ENCODE peak calls at places on chromosomes 4 and X, in four cellular contexts. H is left lung, T is cardiac muscle cell, Z is WERI-Rb-1. B is an unnamed sample. For H3K9me3 and H3K36me3, the result is how much of the 10 kb centered on the place peaks cover.

GRCh38 chr4:101205878-101206277 is 141.4 kb downstream of the PPP3CA start:
- DNase-seq in H (no peak), T (peak), Z (no peak), B (no peak)

GRCh38 chr4:39029752-39030694 is 2.2 kb downstream of the TMEM156 start:
- DNase-seq in H (no peak), T (no peak), Z (no peak), B (no peak)

GRCh38 chr4:102815981-102816380 is 11.4 kb downstream of the UBE2D3 start:
- DNase-seq in H (no peak), T (peak), Z (no peak), B (no peak)

GRCh38 chr4:6873792-6874461 is 35.7 kb upstream of the TBC1D14 start:
- DNase-seq in H (peak), T (peak), Z (peak), B (no peak)

GRCh38 chrX:77937291-77937690 is 26.8 kb downstream of the ATP7A start:
- DNase-seq in H (no peak), T (peak), Z (no peak), B (no peak)

GRCh38 chrX:57286507-57287251 is at the start of gene FAAH2:
- DNase-seq in H (peak), T (no peak), Z (no peak), B (no peak)

GRCh38 chr4:185457136-185457535 is 14.4 kb downstream of the CCDC110 start:
- DNase-seq in H (no peak), T (no peak), Z (peak), B (no peak)

GRCh38 chr4:75653845-75654503 is 19.2 kb downstream of the G3BP2 start:
- DNase-seq in H (no peak), T (peak), Z (no peak), B (no peak)

GRCh38 chr4:142318280-142318679 is 527.8 kb downstream of the INPP4B start:
- DNase-seq in H (no peak), T (no peak), Z (no peak), B (no peak)

GRCh38 chrX:133482345-133483041 is 67.2 kb upstream of the GPC4 start:
- DNase-seq in H (no peak), T (peak), Z (no peak), B (no peak)

GRCh38 chr4:2799444-2799911 is 6.6 kb downstream of the SH3BP2 start:
- DNase-seq in H (peak), T (no peak), Z (no peak), B (peak)

GRCh38 chr4:89111833-89112563 is 665 bp downstream of the TIGD2 start:
- DNase-seq in H (peak), T (peak), Z (no peak), B (no peak)

GRCh38 chr4:170035231-170035630 is 9.0 kb upstream of the MFAP3L start:
- DNase-seq in H (no peak), T (no peak), Z (no peak), B (no peak)

GRCh38 chrX:103573205-103573604 is 12.1 kb upstream of the TCEAL4 start:
- DNase-seq in H (no peak), T (no peak), Z (no peak), B (no peak)

GRCh38 chr4:87502580-87503238 is 26.5 kb downstream of the SPARCL1 start:
- DNase-seq in H (no peak), T (peak), Z (no peak), B (no peak)

GRCh38 chr4:87505862-87506261 is 23.3 kb downstream of the SPARCL1 start:
- DNase-seq in H (no peak), T (no peak), Z (peak), B (no peak)

GRCh38 chr4:87510747-87511146 is 18.4 kb downstream of the SPARCL1 start:
- DNase-seq in H (no peak), T (no peak), Z (no peak), B (no peak)

GRCh38 chr4:87511500-87511899 is 17.7 kb downstream of the SPARCL1 start:
- DNase-seq in H (no peak), T (no peak), Z (no peak), B (no peak)

DNA sequence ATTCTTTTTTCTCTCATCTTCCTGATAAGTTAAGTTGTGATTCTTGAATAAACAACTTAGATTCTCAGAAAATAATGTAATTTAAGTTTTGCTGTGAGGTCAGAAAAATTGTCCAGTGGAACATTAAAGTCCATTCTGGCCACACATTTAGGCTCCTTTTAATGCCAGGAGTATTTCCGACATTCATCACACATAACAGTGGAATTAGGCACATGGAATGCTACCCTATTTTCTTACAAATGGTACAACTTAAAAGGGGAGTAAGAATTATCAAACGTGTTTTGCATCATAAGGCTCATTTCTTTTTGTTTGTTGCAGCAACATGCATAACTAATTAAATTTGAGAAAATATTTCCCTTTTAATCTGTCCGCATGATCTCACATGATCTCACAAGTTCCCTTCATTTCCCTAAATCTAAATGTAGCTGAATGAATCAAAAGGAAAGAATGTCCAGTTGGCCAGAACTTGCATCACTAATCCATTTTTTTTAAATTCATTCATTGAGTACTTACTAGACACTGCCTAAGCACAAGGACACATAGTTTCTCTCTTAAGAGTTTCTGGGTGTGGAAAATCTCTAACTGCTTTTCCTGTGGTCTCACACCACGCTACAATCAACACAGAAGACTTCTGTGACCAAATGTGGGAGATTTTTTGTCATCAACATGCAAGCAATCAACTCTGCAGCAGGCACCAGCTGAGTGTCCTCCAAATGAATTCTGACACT is 22.0 kb downstream of the SPARCL1 start:
- DNase-seq in H (no peak), T (peak), Z (no peak), B (no peak)
- H3K9me3 ChIP-seq in H (under half), T (under half), Z (under half), B (under half)

GRCh38 chr4:88058295-88058694 is 50.9 kb downstream of the PKD2 start:
- DNase-seq in H (no peak), T (no peak), Z (no peak), B (no peak)

GRCh38 chr4:88060431-88060830 is 53.0 kb downstream of the PKD2 start:
- DNase-seq in H (no peak), T (peak), Z (no peak), B (no peak)

GRCh38 chr4:88062311-88062710 is 54.9 kb downstream of the PKD2 start:
- DNase-seq in H (no peak), T (no peak), Z (no peak), B (no peak)

GRCh38 chr4:88062843-88063242 is 55.4 kb downstream of the PKD2 start:
- DNase-seq in H (no peak), T (no peak), Z (no peak), B (no peak)

GRCh38 chr4:88059781-88060180 is 52.3 kb downstream of the PKD2 start:
- DNase-seq in H (no peak), T (no peak), Z (peak), B (no peak)
- H3K36me3 ChIP-seq in H (under half), T (under half), Z (under half), B (half or more)

DNA sequence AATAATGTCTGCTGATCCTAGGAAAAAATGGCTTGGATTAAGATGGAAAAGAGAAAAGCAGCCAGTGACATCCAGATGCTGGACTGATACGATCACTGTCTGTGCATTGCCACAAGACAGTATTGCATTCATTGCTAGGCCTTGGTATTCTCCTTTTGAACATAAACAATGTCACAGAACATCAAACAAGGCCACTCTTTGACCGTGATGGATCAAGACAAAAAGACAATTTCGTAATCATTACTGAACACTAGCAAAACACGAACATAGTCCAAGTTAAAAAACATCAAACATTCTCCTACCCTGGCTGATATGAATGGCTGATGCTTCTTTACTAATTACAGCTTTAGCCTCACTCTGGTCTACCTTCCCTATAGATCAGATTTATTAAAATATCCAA is 374.1 kb upstream of the CXorf51B start:
- DNase-seq in H (no peak), T (no peak), Z (no peak), B (no peak)
- H3K9me3 ChIP-seq in H (under half), T (under half), Z (under half), B (under half)

GRCh38 chr4:110629214-110629754 is 6.4 kb upstream of the PITX2 start:
- DNase-seq in H (no peak), T (no peak), Z (no peak), B (no peak)

GRCh38 chr4:110629780-110630500 is 7.1 kb upstream of the PITX2 start:
- DNase-seq in H (no peak), T (no peak), Z (no peak), B (no peak)

GRCh38 chr4:110626532-110627153 is 3.8 kb upstream of the PITX2 start:
- DNase-seq in H (no peak), T (no peak), Z (no peak), B (no peak)

GRCh38 chr4:110630621-110631402 is 7.9 kb upstream of the PITX2 start:
- DNase-seq in H (no peak), T (no peak), Z (no peak), B (no peak)

GRCh38 chr4:110628321-110629213 is 5.7 kb upstream of the PITX2 start:
- DNase-seq in H (no peak), T (no peak), Z (no peak), B (no peak)
- H3K36me3 ChIP-seq in H (under half), T (under half), Z (under half), B (under half)

GRCh38 chrX:66579219-66579618 is 59.7 kb downstream of the EDA2R start:
- DNase-seq in H (no peak), T (no peak), Z (no peak), B (no peak)
- H3K9me3 ChIP-seq in H (under half), T (under half), Z (under half), B (under half)

GRCh38 chr4:182642831-182643230 is 274.4 kb downstream of the DCTD start:
- DNase-seq in H (no peak), T (peak), Z (no peak), B (no peak)
- H3K36me3 ChIP-seq in H (under half), T (under half), Z (under half), B (under half)

GRCh38 chr4:115190529-115190928 is 77.1 kb upstream of the NDST4 start:
- DNase-seq in H (no peak), T (no peak), Z (no peak), B (no peak)
- H3K9me3 ChIP-seq in H (under half), T (under half), Z (under half), B (under half)

GRCh38 chrX:53598169-53598568 is 88.3 kb downstream of the HUWE1 start:
- DNase-seq in H (no peak), T (no peak), Z (no peak), B (no peak)
- H3K36me3 ChIP-seq in H (under half), T (under half), Z (under half), B (under half)

GRCh38 chr4:121712001-121712655 is 15.3 kb upstream of the ANXA5 start:
- DNase-seq in H (no peak), T (no peak), Z (no peak), B (no peak)
- H3K9me3 ChIP-seq in H (under half), T (under half), Z (under half), B (under half)